ENCODE peak calls at places on chromosome 15, in five cellular contexts. U, R, E, X and F are unnamed samples.
A peak's percentile ranks its signal among the peaks of the same experiment; 100 is the strongest.

GRCh38 chr15:38795471-38796245 is 231.0 kb upstream of the RASGRP1 start:
- DNase-seq in U (no peak), R (no peak), E (no peak), X (no peak), F (peak; percentile 78)

GRCh38 chr15:77664428-77664827 is 31.7 kb upstream of the LINGO1 start:
- DNase-seq in U (no peak), R (no peak), E (no peak), X (no peak), F (no peak)

GRCh38 chr15:45106002-45106790 is 7.8 kb downstream of the DUOX2 start:
- DNase-seq in U (no peak), R (no peak), E (no peak), X (no peak), F (no peak)

GRCh38 chr15:81987628-81988027 is 58.2 kb downstream of the MEX3B start:
- DNase-seq in U (no peak), R (no peak), E (no peak), X (no peak), F (no peak)

GRCh38 chr15:71254503-71254902 is 139.2 kb downstream of the THSD4 start:
- DNase-seq in U (no peak), R (no peak), E (no peak), X (no peak), F (no peak)

GRCh38 chr15:79474252-79474651 is 42.1 kb downstream of the MINAR1 start:
- DNase-seq in U (no peak), R (no peak), E (no peak), X (no peak), F (peak; percentile 3)

GRCh38 chr15:86398986-86399677 is 319.5 kb downstream of the AGBL1 start:
- DNase-seq in U (no peak), R (no peak), E (no peak), X (no peak), F (no peak)

GRCh38 chr15:61584410-61584809 is 355.3 kb upstream of the RORA start:
- DNase-seq in U (no peak), R (no peak), E (no peak), X (no peak), F (no peak)

GRCh38 chr15:82122754-82123400 is 77.1 kb upstream of the MEX3B start:
- DNase-seq in U (no peak), R (no peak), E (peak; percentile 70), X (no peak), F (peak; percentile 96)

GRCh38 chr15:90099868-90100854 is 2.1 kb downstream of the IDH2 start:
- DNase-seq in U (peak; percentile 24), R (no peak), E (no peak), X (no peak), F (peak; percentile 66)

GRCh38 chr15:83913034-83913632 is 259.2 kb downstream of the ADAMTSL3 start:
- DNase-seq in U (no peak), R (no peak), E (no peak), X (no peak), F (no peak)

GRCh38 chr15:77033417-77033728 is 37.5 kb downstream of the TSPAN3 start:
- DNase-seq in U (peak; percentile 4), R (no peak), E (no peak), X (no peak), F (no peak)

GRCh38 chr15:101437618-101438481 is 51.7 kb downstream of the PCSK6 start:
- DNase-seq in U (no peak), R (no peak), E (no peak), X (no peak), F (no peak)

GRCh38 chr15:70140031-70140542 is 42.4 kb upstream of the TLE3 start:
- DNase-seq in U (no peak), R (no peak), E (no peak), X (no peak), F (no peak)

GRCh38 chr15:25543156-25543555 is 104.3 kb upstream of the UBE3A start:
- DNase-seq in U (no peak), R (no peak), E (no peak), X (no peak), F (peak; percentile 76)

GRCh38 chr15:45307230-45307924 is 55.3 kb downstream of the SLC28A2 start:
- DNase-seq in U (no peak), R (peak; percentile 6), E (peak; percentile 28), X (no peak), F (peak; percentile 70)

GRCh38 chr15:88243895-88244787 is 12.4 kb downstream of the NTRK3 start:
- DNase-seq in U (peak; percentile 29), R (peak; percentile 40), E (peak; percentile 29), X (no peak), F (peak; percentile 49)

GRCh38 chr15:56244237-56244810 is 645 bp upstream of the RFX7 start:
- DNase-seq in U (peak; percentile 53), R (peak; percentile 78), E (peak; percentile 65), X (no peak), F (peak; percentile 81)

GRCh38 chr15:65304393-65305143 is at the start of gene RNU5B-1:
- DNase-seq in U (peak; percentile 89), R (peak; percentile 99), E (peak; percentile 82), X (peak; percentile 37), F (peak; percentile 95)

GRCh38 chr15:91655891-91656290 is 197.6 kb upstream of the SLCO3A1 start:
- DNase-seq in U (no peak), R (no peak), E (no peak), X (no peak), F (no peak)

GRCh38 chr15:73021139-73021621 is 31.1 kb upstream of the NEO1 start:
- DNase-seq in U (no peak), R (no peak), E (no peak), X (no peak), F (no peak)

GRCh38 chr15:61750271-61751084 is 309.8 kb downstream of the VPS13C start:
- DNase-seq in U (no peak), R (no peak), E (no peak), X (no peak), F (no peak)

GRCh38 chr15:100111103-100112060 is 230.4 kb downstream of the ADAMTS17 start:
- DNase-seq in U (peak; percentile 66), R (no peak), E (peak; percentile 88), X (no peak), F (no peak)

GRCh38 chr15:95866698-95867440 is 463.6 kb upstream of the NR2F2 start:
- DNase-seq in U (no peak), R (no peak), E (no peak), X (no peak), F (no peak)

GRCh38 chr15:22979069-22979698 is 984 bp downstream of the CYFIP1 start:
- DNase-seq in U (peak; percentile 65), R (no peak), E (peak; percentile 33), X (no peak), F (peak; percentile 81)